ENCODE peak calls at places on chromosomes 3 and 15, in nine cellular contexts. One of them, this sample, is unnamed.

GRCh38 chr3:8623741-8624140 is 20.9 kb downstream of the SSUH2 start:
- DNase-seq in AG04450: no peak
- DNase-seq in fibroblast of the aortic adventitia: no peak
- DNase-seq in WERI-Rb-1: no peak
- DNase-seq in SK-N-SH: no peak
- DNase-seq in PC-3: no peak
- DNase-seq in AG10803: no peak
- DNase-seq in CD4-positive, CD25-positive, alpha-beta regulatory T cell: no peak
- DNase-seq in CD8-positive, alpha-beta T cell: no peak
- DNase-seq in this sample: no peak

GRCh38 chr15:71798641-71799040 is 11.7 kb upstream of the NR2E3 start:
- DNase-seq in AG04450: no peak
- DNase-seq in fibroblast of the aortic adventitia: no peak
- DNase-seq in WERI-Rb-1: no peak
- DNase-seq in SK-N-SH: no peak
- DNase-seq in PC-3: no peak
- DNase-seq in AG10803: no peak
- DNase-seq in CD4-positive, CD25-positive, alpha-beta regulatory T cell: no peak
- DNase-seq in CD8-positive, alpha-beta T cell: no peak
- DNase-seq in this sample: no peak

GRCh38 chr15:77386626-77387025 is 33.3 kb downstream of the PEAK1 start:
- DNase-seq in AG04450: no peak
- DNase-seq in fibroblast of the aortic adventitia: no peak
- DNase-seq in WERI-Rb-1: no peak
- DNase-seq in SK-N-SH: no peak
- DNase-seq in PC-3: no peak
- DNase-seq in AG10803: peak
- DNase-seq in CD4-positive, CD25-positive, alpha-beta regulatory T cell: no peak
- DNase-seq in CD8-positive, alpha-beta T cell: no peak
- DNase-seq in this sample: no peak

GRCh38 chr3:179933872-179934271 is 102.9 kb downstream of the PEX5L start:
- DNase-seq in AG04450: no peak
- DNase-seq in fibroblast of the aortic adventitia: no peak
- DNase-seq in WERI-Rb-1: no peak
- DNase-seq in SK-N-SH: no peak
- DNase-seq in PC-3: no peak
- DNase-seq in AG10803: no peak
- DNase-seq in CD4-positive, CD25-positive, alpha-beta regulatory T cell: no peak
- DNase-seq in CD8-positive, alpha-beta T cell: no peak
- DNase-seq in this sample: no peak

GRCh38 chr3:39990532-39990931 is 181.1 kb downstream of the MYRIP start:
- DNase-seq in AG04450: no peak
- DNase-seq in fibroblast of the aortic adventitia: peak
- DNase-seq in WERI-Rb-1: peak
- DNase-seq in SK-N-SH: peak
- DNase-seq in PC-3: peak
- DNase-seq in AG10803: peak
- DNase-seq in CD4-positive, CD25-positive, alpha-beta regulatory T cell: no peak
- DNase-seq in CD8-positive, alpha-beta T cell: no peak
- DNase-seq in this sample: peak

GRCh38 chr3:3295586-3295985 is 116.1 kb upstream of the CRBN start:
- DNase-seq in AG04450: no peak
- DNase-seq in fibroblast of the aortic adventitia: no peak
- DNase-seq in WERI-Rb-1: no peak
- DNase-seq in SK-N-SH: no peak
- DNase-seq in PC-3: no peak
- DNase-seq in AG10803: no peak
- DNase-seq in CD4-positive, CD25-positive, alpha-beta regulatory T cell: no peak
- DNase-seq in CD8-positive, alpha-beta T cell: no peak
- DNase-seq in this sample: no peak

GRCh38 chr3:37995652-37996641 is 5.4 kb downstream of the VILL start:
- DNase-seq in AG04450: no peak
- DNase-seq in fibroblast of the aortic adventitia: no peak
- DNase-seq in WERI-Rb-1: no peak
- DNase-seq in SK-N-SH: no peak
- DNase-seq in PC-3: peak
- DNase-seq in AG10803: no peak
- DNase-seq in CD4-positive, CD25-positive, alpha-beta regulatory T cell: no peak
- DNase-seq in CD8-positive, alpha-beta T cell: no peak
- DNase-seq in this sample: no peak

GRCh38 chr3:20037255-20037996 is 2.8 kb upstream of the KAT2B start:
- DNase-seq in AG04450: no peak
- DNase-seq in fibroblast of the aortic adventitia: no peak
- DNase-seq in WERI-Rb-1: no peak
- DNase-seq in SK-N-SH: no peak
- DNase-seq in PC-3: peak
- DNase-seq in AG10803: no peak
- DNase-seq in CD4-positive, CD25-positive, alpha-beta regulatory T cell: no peak
- DNase-seq in CD8-positive, alpha-beta T cell: no peak
- DNase-seq in this sample: no peak

GRCh38 chr15:84736375-84736774 is 12.0 kb upstream of the ZNF592 start:
- DNase-seq in AG04450: no peak
- DNase-seq in fibroblast of the aortic adventitia: no peak
- DNase-seq in WERI-Rb-1: no peak
- DNase-seq in SK-N-SH: no peak
- DNase-seq in PC-3: no peak
- DNase-seq in AG10803: no peak
- DNase-seq in CD4-positive, CD25-positive, alpha-beta regulatory T cell: peak
- DNase-seq in CD8-positive, alpha-beta T cell: no peak
- DNase-seq in this sample: no peak

GRCh38 chr15:81282911-81283310 is 41.0 kb downstream of the STARD5 start:
- DNase-seq in AG04450: no peak
- DNase-seq in fibroblast of the aortic adventitia: no peak
- DNase-seq in WERI-Rb-1: no peak
- DNase-seq in SK-N-SH: no peak
- DNase-seq in PC-3: no peak
- DNase-seq in AG10803: no peak
- DNase-seq in CD4-positive, CD25-positive, alpha-beta regulatory T cell: no peak
- DNase-seq in CD8-positive, alpha-beta T cell: no peak
- DNase-seq in this sample: no peak

GRCh38 chr3:151008699-151009098 is 36.2 kb upstream of the CLRN1 start:
- DNase-seq in AG04450: peak
- DNase-seq in fibroblast of the aortic adventitia: peak
- DNase-seq in WERI-Rb-1: no peak
- DNase-seq in SK-N-SH: peak
- DNase-seq in PC-3: peak
- DNase-seq in AG10803: peak
- DNase-seq in CD4-positive, CD25-positive, alpha-beta regulatory T cell: no peak
- DNase-seq in CD8-positive, alpha-beta T cell: no peak
- DNase-seq in this sample: no peak

DNA sequence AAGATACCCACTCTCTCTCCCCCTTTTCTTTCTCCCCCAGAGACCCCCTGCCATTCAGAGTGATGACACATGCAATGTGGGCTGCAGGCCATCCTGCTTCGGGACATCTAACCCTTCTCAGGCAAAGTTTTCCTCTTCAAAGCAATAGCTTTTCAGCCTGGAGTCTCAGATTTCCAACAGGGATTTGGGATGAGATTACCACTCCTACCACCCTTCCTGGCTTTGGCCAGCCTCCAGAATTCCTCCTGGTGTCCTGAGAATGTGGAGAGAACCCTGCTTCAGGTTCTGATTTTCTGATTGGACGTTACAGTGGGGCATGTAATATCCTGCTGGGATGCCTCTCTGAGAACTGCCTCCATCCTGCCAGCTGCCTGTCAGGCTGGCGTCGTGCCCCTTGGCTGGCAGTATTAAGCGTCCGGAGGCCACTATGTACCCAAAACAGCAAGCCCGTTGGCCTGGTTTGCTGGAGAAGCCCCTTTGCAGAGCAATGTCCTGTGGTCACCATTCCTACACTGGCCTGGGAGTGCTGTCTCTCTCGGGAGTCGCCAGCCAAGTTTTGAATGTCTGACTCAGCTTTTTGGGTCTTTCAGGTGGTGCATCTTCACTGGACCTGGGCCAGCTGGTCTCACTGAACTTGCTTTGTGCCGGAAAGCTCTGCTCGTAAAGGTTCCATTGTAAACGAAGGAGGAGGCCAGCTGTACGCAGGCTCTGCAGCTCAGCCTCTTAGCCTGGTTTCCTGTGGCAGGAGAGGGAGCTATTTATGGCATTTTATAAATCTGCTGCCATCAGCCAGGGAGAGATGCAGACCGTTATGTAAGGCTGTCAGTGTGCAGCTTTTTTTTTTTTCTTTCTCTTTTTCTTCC is 19.2 kb upstream of the TRAK1 start:
- DNase-seq in AG04450: no peak
- DNase-seq in fibroblast of the aortic adventitia: peak
- DNase-seq in WERI-Rb-1: peak
- DNase-seq in SK-N-SH: peak
- DNase-seq in PC-3: peak
- DNase-seq in AG10803: peak
- DNase-seq in CD4-positive, CD25-positive, alpha-beta regulatory T cell: no peak
- DNase-seq in CD8-positive, alpha-beta T cell: no peak
- DNase-seq in this sample: peak
- H3K4me3 ChIP-seq in AG04450: peak
- H3K4me3 ChIP-seq in fibroblast of the aortic adventitia: peak
- H3K4me3 ChIP-seq in WERI-Rb-1: peak
- H3K4me3 ChIP-seq in SK-N-SH: peak
- H3K4me3 ChIP-seq in PC-3: peak
- H3K4me3 ChIP-seq in AG10803: peak
- H3K4me3 ChIP-seq in CD4-positive, CD25-positive, alpha-beta regulatory T cell: no peak
- H3K4me3 ChIP-seq in CD8-positive, alpha-beta T cell: no peak
- H3K4me3 ChIP-seq in this sample: no peak

DNA sequence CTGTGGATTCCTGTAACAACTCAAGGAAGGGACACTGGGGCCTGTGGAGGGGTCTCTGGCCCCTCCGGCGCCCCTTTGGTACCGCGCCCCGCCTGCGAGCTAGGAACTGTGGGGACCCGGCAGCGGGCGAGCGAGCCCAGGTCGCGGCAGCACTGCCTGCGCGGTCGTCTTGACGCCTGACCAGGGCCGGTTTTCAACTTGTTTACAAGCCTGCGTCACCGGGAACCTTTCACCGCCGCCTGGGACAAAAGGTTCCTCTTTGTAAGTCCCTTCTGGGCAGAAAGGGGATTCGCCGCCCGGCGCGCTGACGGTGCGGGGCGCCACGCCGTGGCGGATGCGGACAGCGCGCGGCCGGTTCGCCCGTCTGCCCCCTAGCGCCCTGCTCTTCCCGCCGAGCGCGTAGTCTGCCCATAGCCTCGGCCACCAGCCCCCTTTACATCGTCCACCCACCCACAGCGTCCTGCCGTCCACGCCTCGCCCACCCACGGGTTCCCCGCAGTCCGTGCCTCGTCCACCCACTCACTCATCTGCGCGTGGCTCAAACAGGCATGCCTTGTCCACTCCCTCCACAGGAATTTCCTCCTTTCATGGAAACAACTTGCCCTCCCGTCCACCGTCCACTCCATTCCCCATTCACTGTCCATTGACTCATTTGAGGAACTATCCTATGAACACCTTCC is 5.5 kb upstream of the CFAP100 start:
- DNase-seq in AG04450: peak
- DNase-seq in fibroblast of the aortic adventitia: peak
- DNase-seq in WERI-Rb-1: peak
- DNase-seq in SK-N-SH: peak
- DNase-seq in PC-3: peak
- DNase-seq in AG10803: peak
- DNase-seq in CD4-positive, CD25-positive, alpha-beta regulatory T cell: no peak
- DNase-seq in CD8-positive, alpha-beta T cell: no peak
- DNase-seq in this sample: peak
- H3K4me3 ChIP-seq in AG04450: peak
- H3K4me3 ChIP-seq in fibroblast of the aortic adventitia: peak
- H3K4me3 ChIP-seq in WERI-Rb-1: no peak
- H3K4me3 ChIP-seq in SK-N-SH: peak
- H3K4me3 ChIP-seq in PC-3: peak
- H3K4me3 ChIP-seq in AG10803: peak
- H3K4me3 ChIP-seq in CD4-positive, CD25-positive, alpha-beta regulatory T cell: no peak
- H3K4me3 ChIP-seq in CD8-positive, alpha-beta T cell: no peak
- H3K4me3 ChIP-seq in this sample: peak

GRCh38 chr3:184177331-184177731 is 2.7 kb downstream of the AP2M1 start:
- DNase-seq in AG04450: no peak
- DNase-seq in fibroblast of the aortic adventitia: peak
- DNase-seq in WERI-Rb-1: peak
- DNase-seq in SK-N-SH: no peak
- DNase-seq in PC-3: no peak
- DNase-seq in AG10803: peak
- DNase-seq in CD4-positive, CD25-positive, alpha-beta regulatory T cell: no peak
- DNase-seq in CD8-positive, alpha-beta T cell: no peak
- DNase-seq in this sample: no peak
- H3K4me3 ChIP-seq in AG04450: peak
- H3K4me3 ChIP-seq in fibroblast of the aortic adventitia: peak
- H3K4me3 ChIP-seq in WERI-Rb-1: peak
- H3K4me3 ChIP-seq in SK-N-SH: peak
- H3K4me3 ChIP-seq in PC-3: peak
- H3K4me3 ChIP-seq in AG10803: peak
- H3K4me3 ChIP-seq in CD4-positive, CD25-positive, alpha-beta regulatory T cell: no peak
- H3K4me3 ChIP-seq in CD8-positive, alpha-beta T cell: no peak
- H3K4me3 ChIP-seq in this sample: no peak

DNA sequence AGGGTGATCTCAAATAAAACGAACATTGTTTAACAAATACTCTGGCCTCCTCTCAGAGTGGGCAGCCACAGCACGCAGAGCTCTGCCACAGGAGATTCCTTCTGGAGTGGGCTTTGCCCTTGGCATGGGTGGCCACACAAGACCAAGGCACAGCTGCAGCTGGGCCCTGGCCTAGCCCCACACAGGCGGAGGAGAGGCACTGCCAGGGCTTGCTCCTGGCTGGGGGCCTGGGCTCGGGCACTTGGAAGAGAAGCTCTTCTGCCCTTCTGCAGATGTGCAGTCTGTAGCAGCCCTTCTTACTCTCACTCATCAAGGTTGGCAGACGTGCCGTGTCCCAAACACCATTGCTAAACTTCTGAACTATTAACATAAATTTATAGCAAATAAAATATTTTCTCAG is 67.2 kb downstream of the CRTC3 start:
- DNase-seq in AG04450: no peak
- DNase-seq in fibroblast of the aortic adventitia: no peak
- DNase-seq in WERI-Rb-1: no peak
- DNase-seq in SK-N-SH: no peak
- DNase-seq in PC-3: no peak
- DNase-seq in AG10803: peak
- DNase-seq in CD4-positive, CD25-positive, alpha-beta regulatory T cell: no peak
- DNase-seq in CD8-positive, alpha-beta T cell: no peak
- DNase-seq in this sample: no peak
- H3K4me3 ChIP-seq in AG04450: no peak
- H3K4me3 ChIP-seq in fibroblast of the aortic adventitia: no peak
- H3K4me3 ChIP-seq in WERI-Rb-1: no peak
- H3K4me3 ChIP-seq in SK-N-SH: no peak
- H3K4me3 ChIP-seq in PC-3: no peak
- H3K4me3 ChIP-seq in AG10803: no peak
- H3K4me3 ChIP-seq in CD4-positive, CD25-positive, alpha-beta regulatory T cell: peak
- H3K4me3 ChIP-seq in CD8-positive, alpha-beta T cell: no peak
- H3K4me3 ChIP-seq in this sample: no peak

DNA sequence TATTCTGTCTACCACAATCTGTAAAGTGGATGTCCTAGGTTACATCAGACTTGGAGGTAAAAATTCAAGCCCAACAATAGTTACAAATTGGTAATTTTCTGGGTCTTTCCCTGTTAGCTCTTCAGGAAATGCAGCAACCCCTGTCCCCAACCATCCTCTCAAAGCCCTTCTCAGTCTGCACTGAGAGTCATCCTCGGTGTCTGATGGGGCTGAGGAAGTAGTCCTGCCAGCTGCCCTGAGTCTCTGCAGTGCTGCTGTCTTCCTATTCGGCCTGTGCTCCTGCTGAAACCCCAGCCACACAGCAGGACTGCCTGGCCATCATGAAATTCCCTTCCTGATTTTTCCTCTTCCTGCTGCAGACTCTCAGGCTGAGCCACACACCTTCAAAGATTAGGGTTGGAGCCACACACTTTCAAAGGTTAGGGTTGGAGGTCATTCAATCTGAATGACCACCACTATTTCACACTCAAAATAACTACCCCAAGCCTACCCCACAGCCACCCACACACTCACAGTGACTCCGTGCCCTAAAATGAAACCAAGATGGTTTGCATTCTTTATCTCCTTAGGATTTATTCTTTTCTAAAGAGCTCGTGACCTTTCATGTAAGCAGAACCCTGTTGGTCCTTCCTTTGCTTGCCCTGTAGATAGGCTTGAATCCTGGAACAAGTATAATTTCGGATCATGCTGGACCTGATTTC is 17.6 kb downstream of the TRIM42 start:
- DNase-seq in AG04450: no peak
- DNase-seq in fibroblast of the aortic adventitia: no peak
- DNase-seq in WERI-Rb-1: no peak
- DNase-seq in SK-N-SH: no peak
- DNase-seq in PC-3: no peak
- DNase-seq in AG10803: no peak
- DNase-seq in CD4-positive, CD25-positive, alpha-beta regulatory T cell: no peak
- DNase-seq in CD8-positive, alpha-beta T cell: no peak
- DNase-seq in this sample: no peak
- H3K4me3 ChIP-seq in AG04450: no peak
- H3K4me3 ChIP-seq in fibroblast of the aortic adventitia: no peak
- H3K4me3 ChIP-seq in WERI-Rb-1: no peak
- H3K4me3 ChIP-seq in SK-N-SH: no peak
- H3K4me3 ChIP-seq in PC-3: no peak
- H3K4me3 ChIP-seq in AG10803: no peak
- H3K4me3 ChIP-seq in CD4-positive, CD25-positive, alpha-beta regulatory T cell: no peak
- H3K4me3 ChIP-seq in CD8-positive, alpha-beta T cell: no peak
- H3K4me3 ChIP-seq in this sample: no peak